ENCODE peak calls at places on chromosomes 4 and X, in six cellular contexts. V is body of pancreas, E is uterus, U is ovary, H is heart left ventricle, W is testis. Q is an unnamed sample.
A peak's percentile ranks its signal among the peaks of the same experiment; 100 is the strongest.

GRCh38 chr4:22668301-22668700 is 24.4 kb upstream of the GBA3 start:
- DNase-seq in W (no peak), V (no peak), E (no peak), U (no peak), H (no peak), Q (no peak)

GRCh38 chrX:42832764-42833549 is 55.0 kb upstream of the PPP1R2C start:
- DNase-seq in U (no peak), E (no peak), H (no peak), W (no peak), V (no peak), Q (peak; percentile 19)

GRCh38 chr4:112119358-112119783 is 25.9 kb upstream of the FAM241A start:
- DNase-seq in V (no peak), W (no peak), H (no peak), U (no peak), E (no peak), Q (no peak)

GRCh38 chr4:84028340-84028739 is 470.8 kb downstream of the NKX6-1 start:
- DNase-seq in H (no peak), W (no peak), U (no peak), E (no peak), V (no peak), Q (no peak)

GRCh38 chr4:25861951-25862410 is 807 bp downstream of the SEL1L3 start:
- DNase-seq in W (peak; percentile 28), E (no peak), H (no peak), U (peak; percentile 39), V (peak; percentile 39), Q (peak; percentile 24)

GRCh38 chr4:131426023-131426758 is 1722.9 kb upstream of the PCDH10 start:
- DNase-seq in H (no peak), E (no peak), U (no peak), W (no peak), V (no peak), Q (no peak)

GRCh38 chrX:141619336-141619735 is 29.8 kb downstream of the SPANXA2 start:
- DNase-seq in U (no peak), W (no peak), E (no peak), V (no peak), H (no peak), Q (no peak)

GRCh38 chrX:134544614-134545255 is 84.8 kb downstream of the HPRT1 start:
- DNase-seq in U (peak; percentile 66), E (no peak), V (peak; percentile 14), W (no peak), H (no peak), Q (peak; percentile 77)

GRCh38 chrX:39418936-39419659 is 617.8 kb downstream of the MID1IP1 start:
- DNase-seq in U (peak; percentile 87), H (peak; percentile 44), E (peak; percentile 22), W (peak; percentile 88), V (peak; percentile 32), Q (peak; percentile 73)

GRCh38 chr4:158259955-158260575 is 49.8 kb downstream of the TMEM144 start:
- DNase-seq in H (no peak), U (no peak), V (no peak), W (no peak), E (no peak), Q (no peak)

GRCh38 chr4:134072137-134072536 is 129.5 kb downstream of the PABPC4L start:
- DNase-seq in V (no peak), U (no peak), H (no peak), W (no peak), E (no peak), Q (no peak)

GRCh38 chrX:150664290-150664689 is 28.9 kb upstream of the MTMR1 start:
- DNase-seq in U (peak; percentile 35), H (peak; percentile 52), V (peak; percentile 78), W (peak; percentile 67), E (no peak), Q (peak; percentile 89)

GRCh38 chrX:29762006-29762405 is 453.4 kb upstream of the MAGEB2 start:
- DNase-seq in V (no peak), U (no peak), E (no peak), W (no peak), H (no peak), Q (no peak)

GRCh38 chrX:133444952-133445831 is 29.9 kb upstream of the GPC4 start:
- DNase-seq in H (no peak), W (peak; percentile 18), V (peak; percentile 31), U (no peak), E (no peak), Q (peak; percentile 25)

GRCh38 chrX:154048398-154048797 is 28.7 kb upstream of the IRAK1 start:
- DNase-seq in E (no peak), W (no peak), H (no peak), U (no peak), V (no peak), Q (no peak)

GRCh38 chr4:11073621-11074051 is 355.1 kb downstream of the HS3ST1 start:
- DNase-seq in W (peak; percentile 28), E (no peak), U (peak; percentile 81), V (no peak), H (peak; percentile 30), Q (no peak)

DNA sequence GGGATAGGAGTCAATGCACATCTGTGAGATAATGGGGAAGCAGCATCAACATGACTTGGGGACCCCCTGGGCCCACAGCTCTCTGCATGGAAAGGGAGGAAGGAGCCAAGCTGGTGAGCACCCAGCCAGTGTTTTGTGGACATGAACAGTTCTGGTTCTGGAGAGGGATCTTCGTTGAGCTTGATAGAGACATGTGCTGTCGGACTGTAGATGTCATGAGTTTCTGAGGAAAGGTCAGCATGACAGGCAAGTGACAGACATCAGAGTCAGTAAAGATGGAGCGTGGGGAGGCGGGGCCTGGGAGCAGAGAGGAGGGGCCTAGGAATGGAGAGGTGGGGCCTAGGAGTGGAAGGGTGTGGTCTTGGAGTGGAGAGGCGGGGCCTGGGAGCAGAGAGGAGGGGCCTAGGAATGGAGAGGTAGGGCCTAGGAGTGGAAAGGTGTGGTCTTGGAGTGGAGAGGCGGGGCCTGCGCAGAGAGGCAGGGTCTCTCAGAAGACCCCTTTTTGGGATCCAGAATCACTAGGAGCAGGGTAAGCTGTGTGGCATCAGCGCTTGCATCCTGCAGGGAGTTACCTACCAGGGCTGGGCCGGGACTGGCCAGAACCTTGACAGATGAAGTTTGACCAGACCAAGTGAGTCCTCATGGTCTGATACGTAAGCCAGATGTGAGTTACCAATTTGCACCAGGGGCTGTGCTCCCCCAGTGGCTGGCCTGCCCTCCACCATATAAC is 33.7 kb downstream of the PIGG start:
- DNase-seq in V (no peak), E (no peak), H (no peak), W (no peak), U (no peak), Q (no peak)
- H3K36me3 ChIP-seq in V (peaks cover 4% of the 10 kb centered on the region), E (no peaks in the 10 kb centered on the region), H (peaks cover 89% of the 10 kb centered on the region), W (no peaks in the 10 kb centered on the region), U (no peaks in the 10 kb centered on the region), Q (peaks cover 17% of the 10 kb centered on the region)

GRCh38 chr4:101973331-101973730 is 182.8 kb downstream of the BANK1 start:
- DNase-seq in U (no peak), H (no peak), W (no peak), E (no peak), V (no peak), Q (no peak)
- TF ChIP-seq POLR2A in U (no peak), H (no peak), W (no peak), E (no peak), V (no peak), Q (no peak)

GRCh38 chrX:16750136-16750535 is 30.7 kb downstream of the SYAP1 start:
- DNase-seq in W (no peak), V (no peak), H (no peak), E (no peak), U (no peak), Q (no peak)

GRCh38 chrX:16748425-16748824 is 29.0 kb downstream of the SYAP1 start:
- DNase-seq in V (no peak), U (no peak), H (no peak), W (no peak), E (no peak), Q (no peak)

DNA sequence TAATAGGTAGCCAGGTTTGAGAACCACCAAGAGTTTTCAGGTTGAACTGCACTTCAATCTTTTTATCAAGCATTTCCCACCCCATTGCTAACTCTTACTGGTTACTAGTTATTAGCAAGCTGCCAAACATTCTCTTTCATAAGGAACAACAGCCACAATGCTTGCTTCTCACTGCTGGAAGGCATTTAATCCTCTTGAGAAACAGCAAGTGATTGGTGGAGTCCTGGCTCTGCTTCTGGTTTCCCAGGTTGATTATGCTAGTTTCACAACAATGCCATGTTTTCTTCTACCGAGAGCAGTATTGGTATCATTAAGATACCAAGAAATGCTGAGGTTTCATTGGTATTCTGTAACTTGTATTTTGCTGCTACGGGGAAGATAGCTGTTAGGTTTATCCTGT is 32.2 kb upstream of the TXLNG start:
- DNase-seq in E (no peak), V (no peak), W (no peak), U (no peak), H (no peak), Q (no peak)
- H3K36me3 ChIP-seq in E (no peaks in the 10 kb centered on the region), V (no peaks in the 10 kb centered on the region), W (no peaks in the 10 kb centered on the region), U (no peaks in the 10 kb centered on the region), H (peaks cover 61% of the 10 kb centered on the region), Q (peaks cover 30% of the 10 kb centered on the region)

GRCh38 chr4:99221980-99222379 is 2.9 kb upstream of the ADH6 start:
- DNase-seq in E (no peak), H (no peak), V (no peak), U (no peak), W (no peak), Q (no peak)

GRCh38 chr4:99219479-99219878 is 433 bp upstream of the ADH6 start:
- DNase-seq in V (no peak), H (no peak), U (no peak), W (no peak), E (no peak), Q (no peak)

DNA sequence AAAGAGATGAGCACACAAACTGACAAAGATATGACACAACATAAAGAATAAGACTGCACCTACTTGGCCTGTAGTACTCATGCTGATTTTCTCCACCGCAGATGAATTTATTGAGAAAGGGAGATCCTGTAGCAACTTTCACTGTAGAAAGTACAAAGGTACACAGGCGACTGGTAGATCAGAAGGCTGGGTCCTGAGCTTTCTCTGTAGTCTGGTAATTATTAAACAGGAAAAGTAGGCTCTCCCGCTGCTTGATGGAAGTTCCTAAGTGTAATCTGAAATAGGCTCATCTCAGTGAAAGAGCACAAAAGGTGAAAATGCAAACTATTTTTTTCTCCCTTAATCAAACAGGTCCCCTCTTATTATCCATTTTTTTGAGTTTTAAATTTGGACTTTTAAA is at the start of gene ADH6:
- DNase-seq in V (peak; percentile 23), H (no peak), U (no peak), E (no peak), W (no peak), Q (no peak)
- TF ChIP-seq POLR2A in V (no peak), H (no peak), U (no peak), E (no peak), W (no peak), Q (no peak)

DNA sequence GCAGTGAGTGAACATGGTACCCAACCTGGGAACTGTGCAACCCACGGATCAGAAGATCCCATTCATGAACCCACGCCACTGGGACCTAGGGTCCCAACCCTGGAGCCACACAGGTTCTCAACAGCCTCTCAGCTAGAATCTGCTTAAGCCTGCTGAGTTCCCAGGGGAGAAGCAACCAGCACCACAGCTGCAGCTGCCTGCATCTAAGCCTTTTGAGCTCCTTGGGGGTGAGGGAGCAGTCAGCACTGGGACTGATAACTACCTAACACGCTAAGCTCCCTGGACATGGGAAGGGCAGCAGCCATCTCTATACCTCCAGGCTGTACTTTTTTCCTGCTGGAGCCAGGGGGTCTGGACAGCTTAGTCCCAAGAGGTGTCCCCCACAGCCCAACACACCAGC is 179.3 kb downstream of the IL15 start:
- DNase-seq in W (no peak), H (no peak), V (no peak), U (no peak), E (no peak), Q (no peak)
- H3K36me3 ChIP-seq in W (no peaks in the 10 kb centered on the region), H (no peaks in the 10 kb centered on the region), V (no peaks in the 10 kb centered on the region), U (no peaks in the 10 kb centered on the region), E (no peaks in the 10 kb centered on the region), Q (no peaks in the 10 kb centered on the region)

GRCh38 chr4:87390931-87391782 is at the start of gene HSD17B11:
- DNase-seq in V (peak; percentile 89), W (peak; percentile 95), H (peak; percentile 89), E (peak; percentile 92), U (peak; percentile 91), Q (peak; percentile 86)
- TF ChIP-seq POLR2A in V (peak; percentile 85), W (no peak), H (no peak), E (peak; percentile 93), U (peak; percentile 61), Q (peak; percentile 82)